ENCODE peak calls at places on chromosomes 1 and 21, in ten cellular contexts. D is left lung, G is heart left ventricle, S is GM23338, E is astrocyte, W is colonic mucosa, M is astrocyte of the spinal cord, C is bronchial epithelial cell, H is fibroblast of pulmonary artery, K is PC-3. Z is an unnamed sample.
A peak's percentile ranks its signal among the peaks of the same experiment; 100 is the strongest.

GRCh38 chr1:866095-866494 is 57.6 kb upstream of the SAMD11 start:
- DNase-seq in D (no peak), G (no peak), S (no peak), E (no peak), W (no peak), M (no peak), C (no peak), H (no peak), K (no peak), Z (no peak)

GRCh38 chr1:53573931-53574330 is 114.7 kb downstream of the DMRTB1 start:
- DNase-seq in D (no peak), G (no peak), S (no peak), E (no peak), W (no peak), M (no peak), C (no peak), H (no peak), K (no peak), Z (no peak)

GRCh38 chr1:207619833-207620572 is 24.9 kb upstream of the CR1L start:
- DNase-seq in D (no peak), G (no peak), S (peak; percentile 88), E (peak; percentile 6), W (no peak), M (peak; percentile 34), C (peak; percentile 55), H (peak; percentile 59), K (peak; percentile 81), Z (peak; percentile 66)

GRCh38 chr1:231100393-231100792 is 60.3 kb upstream of the FAM89A start:
- DNase-seq in D (peak; percentile 36), G (no peak), S (no peak), E (no peak), W (no peak), M (no peak), C (no peak), H (no peak), K (no peak), Z (no peak)

GRCh38 chr1:19009882-19010321 is 53.4 kb upstream of the IFFO2 start:
- DNase-seq in D (no peak), G (no peak), S (peak; percentile 57), E (peak; percentile 98), W (no peak), M (peak; percentile 81), C (peak; percentile 86), H (peak; percentile 79), K (peak; percentile 98), Z (peak; percentile 57)

GRCh38 chr1:67831850-67832513 is 1.3 kb downstream of the GNG12 start:
- DNase-seq in D (peak; percentile 60), G (peak; percentile 42), S (peak; percentile 47), E (peak; percentile 70), W (peak; percentile 71), M (peak; percentile 78), C (peak; percentile 73), H (peak; percentile 71), K (peak; percentile 85), Z (peak; percentile 77)

GRCh38 chr1:15944308-15945010 is 31.4 kb downstream of the ZBTB17 start:
- DNase-seq in D (no peak), G (peak; percentile 9), S (peak; percentile 52), E (no peak), W (no peak), M (no peak), C (no peak), H (no peak), K (no peak), Z (no peak)

GRCh38 chr1:196910208-196910607 is 22.4 kb downstream of the CFHR4 start:
- DNase-seq in D (no peak), G (no peak), S (peak; percentile 33), E (no peak), W (no peak), M (no peak), C (peak; percentile 7), H (peak; percentile 13), K (peak; percentile 31), Z (peak; percentile 26)

GRCh38 chr1:242140871-242141270 is 142.0 kb upstream of the MAP1LC3C start:
- DNase-seq in D (no peak), G (no peak), S (no peak), E (no peak), W (no peak), M (peak; percentile 29), C (no peak), H (no peak), K (no peak), Z (no peak)

GRCh38 chr1:112172294-112172882 is 182.9 kb upstream of the KCND3 start:
- DNase-seq in D (peak; percentile 33), G (peak; percentile 15), S (peak; percentile 86), E (peak; percentile 10), W (peak; percentile 18), M (peak; percentile 20), C (peak; percentile 63), H (peak; percentile 80), K (peak; percentile 60), Z (peak; percentile 50)

GRCh38 chr21:37447288-37447936 is 80.8 kb downstream of the DYRK1A start:
- DNase-seq in D (no peak), G (no peak), S (no peak), E (no peak), W (no peak), M (no peak), C (no peak), H (no peak), K (no peak), Z (no peak)

GRCh38 chr1:108068141-108068540 is 103.2 kb upstream of the VAV3 start:
- DNase-seq in D (no peak), G (no peak), S (peak; percentile 61), E (no peak), W (no peak), M (no peak), C (peak; percentile 66), H (peak; percentile 18), K (peak; percentile 41), Z (peak; percentile 55)
- H3K4me3 ChIP-seq in D (no peak overlapping the region), G (no peak overlapping the region), S (no peak overlapping the region), E (no peak overlapping the region), W (no peak overlapping the region), M (no peak overlapping the region), C (no peak overlapping the region), H (no peak overlapping the region), K (no peak overlapping the region), Z (no peak overlapping the region)

DNA sequence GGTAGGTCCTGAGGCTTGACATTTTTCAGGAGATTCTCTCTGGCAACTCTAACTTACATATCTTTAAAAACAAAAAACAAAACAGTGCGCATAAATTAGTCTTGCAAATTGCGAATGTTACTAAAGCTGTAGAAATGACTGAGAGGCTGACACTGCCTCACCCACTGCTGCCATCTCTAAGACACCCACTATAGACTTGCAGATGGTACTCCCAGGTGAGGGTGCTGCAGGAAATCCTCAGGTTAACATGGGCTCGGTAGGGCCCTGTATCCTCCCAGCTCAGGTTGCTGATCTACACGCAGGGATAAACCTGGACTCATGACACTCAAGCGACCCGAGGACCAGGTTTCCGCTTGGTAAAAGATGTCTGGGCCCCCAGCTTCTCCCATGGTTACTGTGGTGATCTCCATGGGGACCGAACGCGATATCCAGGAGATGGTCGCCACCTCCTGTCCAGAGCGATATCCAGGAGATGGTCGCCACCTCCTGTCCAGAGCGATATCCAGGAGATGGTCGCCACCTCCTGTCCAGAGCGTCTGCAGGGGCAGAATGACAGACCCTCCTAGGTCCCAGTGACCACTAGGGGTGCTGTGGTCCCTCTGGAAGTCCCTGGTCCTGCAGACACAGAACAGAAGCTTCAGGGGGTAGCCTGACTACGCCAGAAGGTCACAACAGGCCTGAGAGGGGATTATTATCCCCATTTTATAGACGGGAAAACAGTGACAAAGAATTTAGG is 16.1 kb upstream of the LY9 start:
- DNase-seq in D (no peak), G (no peak), S (peak; percentile 86), E (no peak), W (peak; percentile 38), M (no peak), C (no peak), H (peak; percentile 3), K (peak; percentile 53), Z (peak; percentile 12)
- TF ChIP-seq CTCF in D (peak; percentile 21), G (no peak), S (peak; percentile 63), E (no peak), W (no peak), M (peak; percentile 24), C (peak; percentile 42), H (peak; percentile 30), K (peak; percentile 79), Z (peak; percentile 29)

DNA sequence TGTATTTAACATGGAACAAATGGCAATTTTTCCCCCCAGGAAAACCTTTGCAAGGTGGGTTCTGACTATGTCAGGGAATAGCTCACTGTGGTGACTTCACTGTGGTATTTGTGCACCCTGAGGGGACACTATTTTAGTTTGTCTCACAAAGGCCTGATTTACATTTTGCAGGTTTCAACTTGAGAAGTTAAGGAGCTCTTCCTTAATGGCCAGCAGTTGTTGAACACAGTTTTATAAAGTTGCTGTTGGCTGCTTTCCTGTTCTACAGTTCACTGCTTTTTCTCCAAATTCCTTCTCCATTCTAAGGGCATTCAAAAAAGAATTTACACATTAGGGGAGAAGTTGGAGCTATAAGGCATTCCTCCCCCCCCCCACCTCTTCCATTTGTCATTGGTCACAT is 4.6 kb downstream of the LAMC1 start:
- DNase-seq in D (no peak), G (no peak), S (no peak), E (no peak), W (no peak), M (no peak), C (peak; percentile 57), H (no peak), K (no peak), Z (no peak)
- H3K4me3 ChIP-seq in D (no peak overlapping the region), G (peak overlapping the region; percentile 95), S (no peak overlapping the region), E (peak overlapping the region; percentile 99), W (no peak overlapping the region), M (no peak overlapping the region), C (no peak overlapping the region), H (peak overlapping the region; percentile 82), K (peak overlapping the region; percentile 88), Z (no peak overlapping the region)

GRCh38 chr21:43775190-43775589 is 918 bp downstream of the CSTB start:
- DNase-seq in D (no peak), G (no peak), S (no peak), E (no peak), W (no peak), M (no peak), C (no peak), H (no peak), K (no peak), Z (no peak)
- TF ChIP-seq CTCF in D (no peak), G (no peak), S (no peak), E (no peak), W (no peak), M (no peak), C (no peak), H (no peak), K (no peak), Z (no peak)

DNA sequence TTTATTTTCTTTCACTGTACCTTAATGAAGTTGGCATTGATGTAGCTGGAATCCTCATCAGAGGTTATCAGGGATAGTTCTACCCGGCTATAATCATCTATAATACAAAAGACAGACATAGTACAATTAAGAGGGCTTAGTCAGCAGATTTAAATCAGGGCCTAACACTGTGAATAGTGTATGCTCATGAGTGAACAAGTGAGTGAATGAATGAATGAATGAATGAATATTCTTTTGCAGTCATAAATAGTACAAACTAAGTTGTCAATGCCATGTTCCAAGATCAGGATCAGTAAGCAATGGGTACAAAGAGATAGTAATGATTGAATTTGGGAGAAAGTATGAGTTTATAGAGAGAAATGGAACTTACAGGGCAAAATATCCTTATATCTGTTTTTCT is 12.5 kb downstream of the PTPN22 start:
- DNase-seq in D (no peak), G (no peak), S (no peak), E (no peak), W (no peak), M (no peak), C (no peak), H (no peak), K (no peak), Z (no peak)
- H3K4me3 ChIP-seq in D (no peak overlapping the region), G (no peak overlapping the region), S (no peak overlapping the region), E (no peak overlapping the region), W (no peak overlapping the region), M (no peak overlapping the region), C (no peak overlapping the region), H (no peak overlapping the region), K (no peak overlapping the region), Z (no peak overlapping the region)

Z was measured in choroid plexus epithelial cell.